ENCODE peak calls at places on chromosomes 1 and 21, in six cellular contexts. S is activated naive CD8-positive, alpha-beta T cell treated with anti-CD3 and anti-CD28 coated beads, Interleukin-2, amount 50 U/mL, for 24 hours; H is Kasumi-1; Y is A549; R is WTC11; I is mesothelial cell of epicardium. L is an unnamed sample.

GRCh38 chr1:111471012-111471411 is 2.8 kb upstream of the C1orf162 start:
- DNase-seq in S (peak), H (peak), Y (no peak), R (no peak), I (no peak), L (peak)

GRCh38 chr1:65904681-65905083 is 112.0 kb downstream of the PDE4B start:
- DNase-seq in S (no peak), H (no peak), Y (no peak), R (no peak), I (no peak), L (no peak)

GRCh38 chr1:228782662-228783414 is 47.6 kb downstream of the RHOU start:
- DNase-seq in S (no peak), H (no peak), Y (peak), R (no peak), I (no peak), L (no peak)

GRCh38 chr1:171431994-171432393 is 53.3 kb upstream of the PRRC2C start:
- DNase-seq in S (no peak), H (no peak), Y (no peak), R (no peak), I (no peak), L (no peak)

GRCh38 chr1:146019225-146020057 is 2.1 kb downstream of the HJV start:
- DNase-seq in S (no peak), H (no peak), Y (no peak), R (peak), I (no peak), L (no peak)

GRCh38 chr1:61337981-61338848 is 255.9 kb downstream of the NFIA start:
- DNase-seq in S (no peak), H (no peak), Y (peak), R (peak), I (no peak), L (no peak)

GRCh38 chr1:229889031-229889517 is 178.0 kb upstream of the GALNT2 start:
- DNase-seq in S (no peak), H (no peak), Y (no peak), R (no peak), I (no peak), L (no peak)

GRCh38 chr1:30749691-30750583 is 7.6 kb downstream of the LAPTM5 start:
- DNase-seq in S (peak), H (no peak), Y (no peak), R (no peak), I (no peak), L (peak)

GRCh38 chr21:42414928-42415769 is 11.4 kb downstream of the UBASH3A start:
- DNase-seq in S (peak), H (no peak), Y (peak), R (no peak), I (no peak), L (peak)

GRCh38 chr1:77037990-77038389 is 170.7 kb downstream of the ST6GALNAC5 start:
- DNase-seq in S (no peak), H (no peak), Y (no peak), R (no peak), I (no peak), L (no peak)

GRCh38 chr1:24959623-24959975 is 29.5 kb upstream of the RUNX3 start:
- DNase-seq in S (no peak), H (no peak), Y (no peak), R (no peak), I (no peak), L (no peak)

GRCh38 chr1:184301228-184301627 is 85.6 kb upstream of the C1orf21 start:
- DNase-seq in S (no peak), H (no peak), Y (no peak), R (no peak), I (no peak), L (no peak)

GRCh38 chr1:21251773-21252471 is 38.3 kb downstream of the ECE1 start:
- DNase-seq in S (peak), H (no peak), Y (peak), R (no peak), I (no peak), L (no peak)

GRCh38 chr1:198837276-198838021 is 198.6 kb downstream of the PTPRC start:
- DNase-seq in S (no peak), H (no peak), Y (no peak), R (no peak), I (no peak), L (no peak)

GRCh38 chr1:68141801-68142440 is 90.4 kb downstream of the WLS start:
- DNase-seq in S (no peak), H (no peak), Y (no peak), R (no peak), I (no peak), L (no peak)

GRCh38 chr1:119286587-119287181 is 81.9 kb upstream of the HAO2 start:
- DNase-seq in S (peak), H (peak), Y (peak), R (peak), I (no peak), L (no peak)

GRCh38 chr1:64302194-64302593 is 98.8 kb downstream of the UBE2U start:
- DNase-seq in S (no peak), H (no peak), Y (no peak), R (no peak), I (no peak), L (no peak)

GRCh38 chr1:19473119-19473518 is 12.2 kb downstream of the CAPZB start:
- DNase-seq in S (no peak), H (no peak), Y (no peak), R (no peak), I (no peak), L (no peak)

GRCh38 chr1:244414543-244414942 is 37.2 kb downstream of the ADSS2 start:
- DNase-seq in S (no peak), H (no peak), Y (no peak), R (no peak), I (no peak), L (no peak)

GRCh38 chr1:107254306-107254705 is 113.5 kb downstream of the NTNG1 start:
- DNase-seq in S (no peak), H (no peak), Y (no peak), R (peak), I (no peak), L (no peak)

GRCh38 chr1:217542136-217542777 is 88.6 kb downstream of the GPATCH2 start:
- DNase-seq in S (no peak), H (no peak), Y (no peak), R (no peak), I (no peak), L (no peak)

GRCh38 chr1:183239793-183240625 is 53.9 kb downstream of the LAMC2 start:
- DNase-seq in S (no peak), H (no peak), Y (no peak), R (no peak), I (no peak), L (no peak)

GRCh38 chr1:56374026-56374974 is 205.1 kb downstream of the PLPP3 start:
- DNase-seq in S (no peak), H (no peak), Y (no peak), R (no peak), I (no peak), L (no peak)

GRCh38 chr1:24138481-24139158 is 4.3 kb downstream of the IL22RA1 start:
- DNase-seq in S (no peak), H (no peak), Y (no peak), R (no peak), I (no peak), L (no peak)

GRCh38 chr1:192737311-192737710 is 71.5 kb upstream of the RGS2 start:
- DNase-seq in S (no peak), H (no peak), Y (no peak), R (no peak), I (no peak), L (no peak)

GRCh38 chr1:93680121-93681094 is 1.2 kb downstream of the BCAR3 start:
- DNase-seq in S (peak), H (no peak), Y (peak), R (peak), I (peak), L (no peak)

GRCh38 chr1:26168410-26169167 is at the start of gene C1orf232:
- DNase-seq in S (no peak), H (no peak), Y (no peak), R (no peak), I (no peak), L (no peak)

GRCh38 chr21:16454371-16454770 is 724.6 kb downstream of the USP25 start:
- DNase-seq in S (no peak), H (peak), Y (no peak), R (no peak), I (no peak), L (no peak)

GRCh38 chr21:37155216-37155615 is 82.2 kb downstream of the TTC3 start:
- DNase-seq in S (no peak), H (no peak), Y (no peak), R (no peak), I (no peak), L (no peak)

GRCh38 chr1:161069731-161070270 is at the start of gene ARHGAP30:
- DNase-seq in S (peak), H (peak), Y (no peak), R (no peak), I (no peak), L (peak)

GRCh38 chr1:8540266-8540926 is 222.5 kb downstream of the SLC45A1 start:
- DNase-seq in S (no peak), H (no peak), Y (no peak), R (no peak), I (no peak), L (no peak)

GRCh38 chr21:37181059-37181458 is 86.1 kb downstream of the VPS26C start:
- DNase-seq in S (no peak), H (no peak), Y (no peak), R (no peak), I (no peak), L (no peak)

GRCh38 chr1:205766038-205766437 is 9.2 kb downstream of the RAB29 start:
- DNase-seq in S (no peak), H (no peak), Y (no peak), R (no peak), I (no peak), L (no peak)

GRCh38 chr1:6560267-6560666 is 5.2 kb downstream of the TAS1R1 start:
- DNase-seq in S (no peak), H (no peak), Y (no peak), R (no peak), I (no peak), L (no peak)

GRCh38 chr1:86394416-86394815 is 1.7 kb downstream of the ODF2L start:
- DNase-seq in S (no peak), H (no peak), Y (no peak), R (no peak), I (no peak), L (no peak)

GRCh38 chr1:171221665-171222591 is 26.4 kb upstream of the FMO1 start:
- DNase-seq in S (no peak), H (no peak), Y (no peak), R (no peak), I (no peak), L (no peak)

GRCh38 chr1:164772635-164773034 is 213.7 kb downstream of the PBX1 start:
- DNase-seq in S (no peak), H (no peak), Y (peak), R (no peak), I (no peak), L (no peak)

L was measured in T follicular helper cell.